ENCODE peak calls at places on chromosomes 13 and 19, in four cellular contexts. H is ovary; I is small intestine; T is CD4-positive, CD25-positive, alpha-beta regulatory T cell. R is an unnamed sample.

GRCh38 chr19:54035215-54036178 is 28.2 kb downstream of the VSTM1 start:
- DNase-seq in H (no peak), I (no peak), T (no peak), R (peak; percentile 90)

GRCh38 chr19:13521066-13521465 is 14.8 kb upstream of the CACNA1A start:
- DNase-seq in H (no peak), I (no peak), T (no peak), R (no peak)

GRCh38 chr13:58051807-58052375 is 420.3 kb downstream of the PCDH17 start:
- DNase-seq in H (no peak), I (no peak), T (no peak), R (no peak)

GRCh38 chr19:47275866-47276461 is 1.3 kb downstream of the INAFM1 start:
- DNase-seq in H (peak; percentile 81), I (no peak), T (no peak), R (no peak)

GRCh38 chr13:39612023-39612637 is 9.1 kb upstream of the LHFPL6 start:
- DNase-seq in H (peak; percentile 84), I (peak; percentile 70), T (peak; percentile 72), R (peak; percentile 92)

GRCh38 chr19:52935434-52935833 is 12.2 kb upstream of the ZNF888 start:
- DNase-seq in H (no peak), I (no peak), T (no peak), R (no peak)

GRCh38 chr19:55649579-55650557 is 1.9 kb downstream of the CCDC106 start:
- DNase-seq in H (no peak), I (no peak), T (no peak), R (no peak)

GRCh38 chr13:79295906-79296564 is 110.0 kb downstream of the RBM26 start:
- DNase-seq in H (no peak), I (no peak), T (no peak), R (no peak)

GRCh38 chr13:94765814-94766213 is 53.5 kb upstream of the SOX21 start:
- DNase-seq in H (no peak), I (no peak), T (no peak), R (no peak)

GRCh38 chr13:28805193-28805819 is 14.8 kb upstream of the MTUS2 start:
- DNase-seq in H (no peak), I (peak; percentile 42), T (peak; percentile 27), R (no peak)

GRCh38 chr13:44040070-44040753 is 160.5 kb downstream of the LACC1 start:
- DNase-seq in H (no peak), I (peak; percentile 56), T (no peak), R (peak; percentile 78)

GRCh38 chr13:99981115-99982020 is at the start of gene ZIC2:
- DNase-seq in H (no peak), I (no peak), T (no peak), R (peak; percentile 45)

GRCh38 chr19:29741776-29742175 is 26.7 kb upstream of the C19orf12 start:
- DNase-seq in H (no peak), I (no peak), T (no peak), R (no peak)

GRCh38 chr13:40946485-40946884 is 72.6 kb downstream of the ELF1 start:
- DNase-seq in H (no peak), I (peak; percentile 60), T (no peak), R (no peak)

GRCh38 chr19:29680447-29680846 is 15.2 kb downstream of the PLEKHF1 start:
- DNase-seq in H (no peak), I (peak; percentile 62), T (peak; percentile 92), R (no peak)

GRCh38 chr13:102620512-102620911 is 23.7 kb downstream of the TPP2 start:
- DNase-seq in H (no peak), I (no peak), T (no peak), R (no peak)

GRCh38 chr19:37999309-38000213 is 92.6 kb downstream of the SIPA1L3 start:
- DNase-seq in H (no peak), I (no peak), T (no peak), R (peak; percentile 86)

GRCh38 chr13:66765559-66765958 is 464.6 kb downstream of the PCDH9 start:
- DNase-seq in H (no peak), I (no peak), T (no peak), R (no peak)

GRCh38 chr13:24777171-24777570 is 13.2 kb downstream of the RNF17 start:
- DNase-seq in H (no peak), I (no peak), T (no peak), R (peak; percentile 5)

GRCh38 chr19:30338878-30339623 is 33.1 kb upstream of the ZNF536 start:
- DNase-seq in H (no peak), I (no peak), T (no peak), R (no peak)

GRCh38 chr13:20442798-20443381 is 82.8 kb downstream of the CRYL1 start:
- DNase-seq in H (no peak), I (peak; percentile 18), T (no peak), R (no peak)

GRCh38 chr13:31409678-31410356 is 210.0 kb downstream of the B3GLCT start:
- DNase-seq in H (no peak), I (peak; percentile 36), T (no peak), R (peak; percentile 40)

GRCh38 chr19:35340431-35340830 is 7.3 kb upstream of the FFAR1 start:
- DNase-seq in H (no peak), I (no peak), T (no peak), R (no peak)

GRCh38 chr19:35344511-35345031 is 3.1 kb upstream of the FFAR1 start:
- DNase-seq in H (peak; percentile 13), I (no peak), T (no peak), R (no peak)

GRCh38 chr19:35342430-35342829 is 5.3 kb upstream of the FFAR1 start:
- DNase-seq in H (no peak), I (no peak), T (no peak), R (no peak)

GRCh38 chr19:35341006-35341405 is 6.7 kb upstream of the FFAR1 start:
- DNase-seq in H (no peak), I (no peak), T (no peak), R (no peak)

DNA sequence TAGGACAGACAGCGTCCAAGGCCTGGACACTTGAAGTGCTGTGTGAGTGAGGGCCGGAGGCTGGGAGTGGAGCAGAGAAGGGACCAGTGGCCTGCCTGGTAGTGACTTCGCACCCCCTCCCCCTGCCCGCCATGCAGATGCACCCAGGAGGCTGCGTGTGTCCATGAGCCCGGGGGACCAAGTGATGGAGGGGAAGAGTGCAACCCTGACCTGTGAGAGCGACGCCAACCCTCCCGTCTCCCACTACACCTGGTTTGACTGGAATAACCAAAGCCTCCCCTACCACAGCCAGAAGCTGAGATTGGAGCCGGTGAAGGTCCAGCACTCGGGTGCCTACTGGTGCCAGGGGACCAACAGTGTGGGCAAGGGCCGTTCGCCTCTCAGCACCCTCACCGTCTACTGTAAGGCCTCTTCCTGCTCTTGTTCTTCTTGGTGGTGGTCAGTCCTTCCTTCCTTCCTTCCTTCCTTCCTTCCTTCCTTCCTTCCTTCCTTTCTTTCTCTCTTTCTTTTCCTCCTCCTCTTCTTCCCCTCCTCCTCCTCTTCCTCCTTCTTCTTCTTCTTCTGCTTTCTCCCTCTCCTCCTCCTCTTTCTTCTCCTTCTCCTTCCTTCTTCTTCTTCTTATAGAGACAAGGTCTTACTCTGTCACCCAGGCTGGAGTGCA is 6.0 kb upstream of the FFAR1 start:
- DNase-seq in H (no peak), I (no peak), T (no peak), R (no peak)
- H3K4me1 ChIP-seq in H (no peaks in the 10 kb centered on the region), I (no peaks in the 10 kb centered on the region), T (peaks cover 2% of the 10 kb centered on the region), R (no peaks in the 10 kb centered on the region)

DNA sequence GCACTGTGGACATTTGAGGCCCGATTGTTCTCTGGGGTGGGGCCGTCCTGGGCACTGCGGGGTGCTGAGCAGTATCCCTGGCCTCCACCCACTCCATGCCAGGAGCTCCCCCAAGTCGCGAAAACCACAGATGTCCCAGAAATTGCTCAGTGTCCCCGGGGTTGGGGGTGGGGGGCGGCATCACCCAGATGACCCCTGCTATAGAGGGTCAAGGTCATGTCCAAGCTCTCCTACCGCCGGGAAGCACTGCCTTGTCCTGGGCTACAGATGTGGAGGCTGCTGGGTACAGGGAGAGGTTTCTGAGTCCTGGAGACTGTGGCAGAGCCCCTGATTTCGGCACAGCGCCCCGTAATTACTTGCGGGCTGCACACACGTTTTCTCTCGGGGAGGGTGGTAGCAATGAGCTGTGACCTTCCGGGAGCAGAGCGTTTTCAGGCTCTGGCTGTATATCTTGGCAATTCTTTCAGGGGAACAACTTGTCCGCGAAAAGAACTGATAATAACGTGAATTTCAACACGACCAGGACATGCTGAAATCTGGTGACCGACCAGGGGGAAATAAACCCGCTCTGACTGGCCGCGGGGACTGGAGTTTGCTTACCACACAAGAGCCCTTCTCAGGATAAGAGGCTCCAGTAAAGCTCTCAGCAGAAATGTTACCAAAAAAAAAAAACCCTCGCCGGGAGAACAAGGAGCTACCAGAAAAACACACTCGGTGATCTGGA is 68.1 kb downstream of the GNG7 start:
- DNase-seq in H (peak; percentile 81), I (no peak), T (no peak), R (no peak)
- H3K4me3 ChIP-seq in H (no peak overlapping the region), I (no peak overlapping the region), T (no peak overlapping the region), R (peak overlapping the region; percentile 44)

DNA sequence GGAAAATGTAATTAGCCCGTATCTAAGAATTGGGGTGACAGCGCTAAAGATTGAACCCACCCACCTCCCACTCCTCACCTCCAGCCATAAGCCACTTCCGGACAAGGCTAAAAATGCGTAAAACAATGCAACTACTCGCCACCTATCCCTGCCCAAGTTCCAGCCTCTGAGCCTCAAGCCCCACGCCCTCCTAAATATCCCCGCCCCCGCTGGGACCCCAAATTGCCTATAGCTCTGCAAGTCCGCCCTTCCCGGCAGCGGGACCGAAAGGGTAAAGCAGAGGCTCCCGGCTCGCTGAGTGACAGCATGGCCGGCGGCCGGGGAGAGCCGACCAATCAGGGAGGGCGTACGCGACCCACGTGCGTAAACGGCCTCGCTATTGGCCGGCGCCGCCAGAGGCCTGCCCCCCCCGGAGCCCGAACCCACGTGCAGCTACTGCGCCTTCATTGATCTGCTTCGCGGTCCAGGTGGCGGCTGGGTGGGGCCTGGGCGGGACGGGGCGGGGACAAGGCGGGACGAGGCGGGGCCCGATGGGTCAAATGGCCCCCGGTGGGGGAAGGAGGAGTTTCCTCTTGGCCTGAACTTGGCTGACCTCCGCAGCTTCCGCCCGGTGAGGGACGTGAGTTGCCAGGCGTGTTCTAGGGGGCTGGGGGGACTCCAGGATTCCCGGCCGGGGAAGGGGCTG is at the start of gene TLE6:
- DNase-seq in H (peak; percentile 94), I (peak; percentile 96), T (peak; percentile 96), R (peak; percentile 97)
- H3K4me1 ChIP-seq in H (peaks cover 7% of the 10 kb centered on the region), I (peaks cover 3% of the 10 kb centered on the region), T (peaks cover 15% of the 10 kb centered on the region), R (peaks cover 38% of the 10 kb centered on the region)

GRCh38 chr19:19223636-19224035 is 11.9 kb downstream of the NCAN start:
- DNase-seq in H (no peak), I (no peak), T (no peak), R (no peak)

GRCh38 chr19:19226204-19226603 is 14.4 kb downstream of the NCAN start:
- DNase-seq in H (no peak), I (no peak), T (no peak), R (no peak)

GRCh38 chr19:19223060-19223459 is 11.3 kb downstream of the NCAN start:
- DNase-seq in H (no peak), I (no peak), T (no peak), R (no peak)

GRCh38 chr19:19224852-19225494 is 13.2 kb downstream of the NCAN start:
- DNase-seq in H (peak; percentile 30), I (peak; percentile 80), T (peak; percentile 79), R (peak; percentile 60)

DNA sequence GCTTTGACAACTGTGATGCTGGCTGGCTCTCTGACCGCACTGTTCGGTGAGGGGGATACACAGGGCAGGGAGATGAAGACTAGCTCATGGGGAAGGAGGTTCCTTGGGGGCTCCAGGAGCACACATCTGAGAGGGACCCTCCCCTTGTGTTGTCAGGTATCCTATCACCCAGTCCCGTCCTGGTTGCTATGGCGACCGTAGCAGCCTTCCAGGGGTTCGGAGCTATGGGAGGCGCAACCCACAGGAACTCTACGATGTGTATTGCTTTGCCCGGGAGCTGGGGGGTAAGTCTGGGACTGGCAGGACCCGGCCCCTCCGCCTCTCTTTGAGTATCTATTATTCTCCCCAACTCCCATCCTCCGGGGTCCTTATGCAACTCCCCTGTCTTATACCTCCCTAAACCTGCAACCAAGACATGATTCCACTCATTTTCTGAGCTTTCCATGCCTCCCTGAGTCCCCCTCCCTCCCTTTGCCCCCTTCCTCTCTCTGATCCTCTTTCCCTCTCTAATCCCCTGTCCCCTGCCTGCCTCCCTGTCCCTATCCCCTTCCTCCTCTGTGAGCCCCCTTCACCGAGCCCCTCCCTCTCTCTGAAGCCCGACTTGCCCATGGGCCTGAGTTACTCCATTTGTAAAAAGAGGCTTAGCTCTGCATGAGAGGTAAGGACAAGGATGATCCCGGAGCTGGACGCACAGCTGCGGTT is 12.5 kb downstream of the NCAN start:
- DNase-seq in H (no peak), I (no peak), T (no peak), R (no peak)
- H3K4me3 ChIP-seq in H (no peak overlapping the region), I (no peak overlapping the region), T (no peak overlapping the region), R (no peak overlapping the region)

R was measured in adipocyte.